ENCODE peak calls at places on chromosomes 11 and 22, in ten cellular contexts. One of them, this sample, is unnamed.

GRCh38 chr22:45376703-45377102 is 36.7 kb downstream of the SMC1B start:
- DNase-seq in heart left ventricle: no peak
- DNase-seq in pancreas: no peak
- DNase-seq in CD8-positive, alpha-beta T cell: no peak
- DNase-seq in heart right ventricle: peak; percentile 7
- DNase-seq in HFF-Myc: no peak
- DNase-seq in Peyer's patch: no peak
- DNase-seq in keratinocyte: no peak
- DNase-seq in HepG2: no peak
- DNase-seq in astrocyte: no peak
- DNase-seq in this sample: no peak

GRCh38 chr11:71135112-71135511 is 117.3 kb downstream of the SHANK2 start:
- DNase-seq in CD8-positive, alpha-beta T cell: no peak
- DNase-seq in heart right ventricle: no peak
- DNase-seq in HFF-Myc: no peak
- DNase-seq in pancreas: no peak
- DNase-seq in astrocyte: no peak
- DNase-seq in keratinocyte: no peak
- DNase-seq in Peyer's patch: no peak
- DNase-seq in HepG2: no peak
- DNase-seq in heart left ventricle: no peak
- DNase-seq in this sample: no peak

GRCh38 chr22:32318361-32318760 is 39.3 kb upstream of the RFPL3 start:
- DNase-seq in astrocyte: no peak
- DNase-seq in heart right ventricle: no peak
- DNase-seq in keratinocyte: no peak
- DNase-seq in heart left ventricle: no peak
- DNase-seq in CD8-positive, alpha-beta T cell: no peak
- DNase-seq in pancreas: no peak
- DNase-seq in Peyer's patch: peak; percentile 2
- DNase-seq in HepG2: no peak
- DNase-seq in HFF-Myc: no peak
- DNase-seq in this sample: no peak

GRCh38 chr11:128709402-128709801 is 15.5 kb downstream of the FLI1 start:
- DNase-seq in CD8-positive, alpha-beta T cell: no peak
- DNase-seq in HFF-Myc: peak; percentile 72
- DNase-seq in Peyer's patch: no peak
- DNase-seq in heart left ventricle: peak; percentile 68
- DNase-seq in pancreas: no peak
- DNase-seq in keratinocyte: no peak
- DNase-seq in heart right ventricle: peak; percentile 85
- DNase-seq in HepG2: peak; percentile 12
- DNase-seq in astrocyte: peak; percentile 100
- DNase-seq in this sample: no peak

GRCh38 chr22:23070418-23071162 is at the start of gene GNAZ:
- DNase-seq in keratinocyte: no peak
- DNase-seq in HepG2: no peak
- DNase-seq in heart right ventricle: no peak
- DNase-seq in CD8-positive, alpha-beta T cell: peak; percentile 38
- DNase-seq in HFF-Myc: no peak
- DNase-seq in Peyer's patch: no peak
- DNase-seq in heart left ventricle: no peak
- DNase-seq in astrocyte: no peak
- DNase-seq in pancreas: peak; percentile 53
- DNase-seq in this sample: peak; percentile 36

GRCh38 chr11:88266919-88267318 is 70.6 kb downstream of the CTSC start:
- DNase-seq in keratinocyte: no peak
- DNase-seq in Peyer's patch: no peak
- DNase-seq in HepG2: no peak
- DNase-seq in heart left ventricle: no peak
- DNase-seq in heart right ventricle: no peak
- DNase-seq in astrocyte: no peak
- DNase-seq in pancreas: no peak
- DNase-seq in CD8-positive, alpha-beta T cell: no peak
- DNase-seq in HFF-Myc: no peak
- DNase-seq in this sample: no peak

GRCh38 chr11:65883786-65884715 is 4.2 kb downstream of the FIBP start:
- DNase-seq in heart right ventricle: no peak
- DNase-seq in CD8-positive, alpha-beta T cell: peak; percentile 11
- DNase-seq in HepG2: no peak
- DNase-seq in Peyer's patch: no peak
- DNase-seq in heart left ventricle: no peak
- DNase-seq in HFF-Myc: no peak
- DNase-seq in astrocyte: no peak
- DNase-seq in pancreas: no peak
- DNase-seq in keratinocyte: no peak
- DNase-seq in this sample: no peak

GRCh38 chr22:21054714-21055563 is 9.2 kb downstream of the LRRC74B start:
- DNase-seq in HepG2: no peak
- DNase-seq in heart left ventricle: no peak
- DNase-seq in keratinocyte: no peak
- DNase-seq in pancreas: no peak
- DNase-seq in astrocyte: no peak
- DNase-seq in heart right ventricle: no peak
- DNase-seq in HFF-Myc: no peak
- DNase-seq in Peyer's patch: no peak
- DNase-seq in CD8-positive, alpha-beta T cell: no peak
- DNase-seq in this sample: no peak

GRCh38 chr11:15913261-15913660 is 443.1 kb downstream of the SOX6 start:
- DNase-seq in Peyer's patch: no peak
- DNase-seq in heart right ventricle: no peak
- DNase-seq in HFF-Myc: no peak
- DNase-seq in heart left ventricle: no peak
- DNase-seq in astrocyte: no peak
- DNase-seq in keratinocyte: no peak
- DNase-seq in CD8-positive, alpha-beta T cell: no peak
- DNase-seq in pancreas: no peak
- DNase-seq in HepG2: no peak
- DNase-seq in this sample: no peak

GRCh38 chr22:46024136-46024840 is 47.3 kb upstream of the WNT7B start:
- DNase-seq in heart left ventricle: peak; percentile 16
- DNase-seq in keratinocyte: no peak
- DNase-seq in pancreas: peak; percentile 19
- DNase-seq in HepG2: no peak
- DNase-seq in Peyer's patch: no peak
- DNase-seq in CD8-positive, alpha-beta T cell: no peak
- DNase-seq in astrocyte: no peak
- DNase-seq in heart right ventricle: no peak
- DNase-seq in HFF-Myc: no peak
- DNase-seq in this sample: no peak

GRCh38 chr11:65777821-65778361 is 2.9 kb downstream of the AP5B1 start:
- DNase-seq in HFF-Myc: no peak
- DNase-seq in heart left ventricle: no peak
- DNase-seq in heart right ventricle: no peak
- DNase-seq in astrocyte: no peak
- DNase-seq in HepG2: no peak
- DNase-seq in keratinocyte: no peak
- DNase-seq in pancreas: peak; percentile 55
- DNase-seq in CD8-positive, alpha-beta T cell: no peak
- DNase-seq in Peyer's patch: no peak
- DNase-seq in this sample: no peak

GRCh38 chr22:42697542-42698013 is 23.1 kb downstream of the A4GALT start:
- DNase-seq in pancreas: peak; percentile 65
- DNase-seq in HepG2: peak; percentile 61
- DNase-seq in astrocyte: peak; percentile 77
- DNase-seq in heart left ventricle: peak; percentile 93
- DNase-seq in HFF-Myc: peak; percentile 61
- DNase-seq in Peyer's patch: no peak
- DNase-seq in CD8-positive, alpha-beta T cell: no peak
- DNase-seq in heart right ventricle: peak; percentile 93
- DNase-seq in keratinocyte: peak; percentile 74
- DNase-seq in this sample: no peak

GRCh38 chr11:114569781-114570180 is 10.1 kb upstream of the NXPE1 start:
- DNase-seq in heart left ventricle: no peak
- DNase-seq in astrocyte: no peak
- DNase-seq in CD8-positive, alpha-beta T cell: no peak
- DNase-seq in keratinocyte: no peak
- DNase-seq in pancreas: no peak
- DNase-seq in HFF-Myc: no peak
- DNase-seq in heart right ventricle: no peak
- DNase-seq in HepG2: no peak
- DNase-seq in Peyer's patch: no peak
- DNase-seq in this sample: no peak

GRCh38 chr22:38202437-38203089 is 769 bp downstream of the MAFF start:
- DNase-seq in heart left ventricle: peak; percentile 89
- DNase-seq in HepG2: peak; percentile 50
- DNase-seq in CD8-positive, alpha-beta T cell: peak; percentile 65
- DNase-seq in Peyer's patch: peak; percentile 73
- DNase-seq in heart right ventricle: peak; percentile 87
- DNase-seq in pancreas: peak; percentile 93
- DNase-seq in HFF-Myc: no peak
- DNase-seq in astrocyte: peak; percentile 81
- DNase-seq in keratinocyte: no peak
- DNase-seq in this sample: peak; percentile 53

GRCh38 chr11:19345848-19346681 is 105.3 kb upstream of the E2F8 start:
- DNase-seq in CD8-positive, alpha-beta T cell: no peak
- DNase-seq in Peyer's patch: no peak
- DNase-seq in keratinocyte: no peak
- DNase-seq in heart left ventricle: peak; percentile 27
- DNase-seq in HepG2: no peak
- DNase-seq in heart right ventricle: no peak
- DNase-seq in HFF-Myc: no peak
- DNase-seq in pancreas: no peak
- DNase-seq in astrocyte: no peak
- DNase-seq in this sample: peak; percentile 46

GRCh38 chr11:90343670-90344069 is 120.8 kb upstream of the CHORDC1 start:
- DNase-seq in CD8-positive, alpha-beta T cell: no peak
- DNase-seq in HepG2: no peak
- DNase-seq in heart left ventricle: no peak
- DNase-seq in keratinocyte: no peak
- DNase-seq in astrocyte: no peak
- DNase-seq in HFF-Myc: no peak
- DNase-seq in heart right ventricle: no peak
- DNase-seq in pancreas: no peak
- DNase-seq in Peyer's patch: no peak
- DNase-seq in this sample: no peak

GRCh38 chr11:90344546-90344945 is 121.7 kb upstream of the CHORDC1 start:
- DNase-seq in keratinocyte: no peak
- DNase-seq in astrocyte: no peak
- DNase-seq in heart left ventricle: no peak
- DNase-seq in HFF-Myc: no peak
- DNase-seq in Peyer's patch: no peak
- DNase-seq in CD8-positive, alpha-beta T cell: no peak
- DNase-seq in heart right ventricle: no peak
- DNase-seq in HepG2: no peak
- DNase-seq in pancreas: no peak
- DNase-seq in this sample: no peak

GRCh38 chr11:90341986-90342385 is 119.1 kb upstream of the CHORDC1 start:
- DNase-seq in CD8-positive, alpha-beta T cell: no peak
- DNase-seq in pancreas: no peak
- DNase-seq in heart left ventricle: no peak
- DNase-seq in Peyer's patch: no peak
- DNase-seq in keratinocyte: no peak
- DNase-seq in HFF-Myc: no peak
- DNase-seq in HepG2: no peak
- DNase-seq in heart right ventricle: no peak
- DNase-seq in astrocyte: no peak
- DNase-seq in this sample: no peak
- TF ChIP-seq CTCF in CD8-positive, alpha-beta T cell: no peak
- TF ChIP-seq CTCF in pancreas: no peak
- TF ChIP-seq CTCF in heart left ventricle: no peak
- TF ChIP-seq CTCF in Peyer's patch: no peak
- TF ChIP-seq CTCF in keratinocyte: no peak
- TF ChIP-seq CTCF in HFF-Myc: no peak
- TF ChIP-seq CTCF in HepG2: no peak
- TF ChIP-seq CTCF in heart right ventricle: no peak
- TF ChIP-seq CTCF in astrocyte: no peak
- TF ChIP-seq CTCF in this sample: peak; percentile 23

GRCh38 chr11:125770583-125770982 is 8.0 kb downstream of the PATE2 start:
- DNase-seq in heart left ventricle: no peak
- DNase-seq in keratinocyte: no peak
- DNase-seq in heart right ventricle: no peak
- DNase-seq in Peyer's patch: no peak
- DNase-seq in HepG2: no peak
- DNase-seq in HFF-Myc: no peak
- DNase-seq in CD8-positive, alpha-beta T cell: no peak
- DNase-seq in astrocyte: no peak
- DNase-seq in pancreas: no peak
- DNase-seq in this sample: no peak
- TF ChIP-seq CTCF in heart left ventricle: no peak
- TF ChIP-seq CTCF in keratinocyte: no peak
- TF ChIP-seq CTCF in heart right ventricle: no peak
- TF ChIP-seq CTCF in Peyer's patch: no peak
- TF ChIP-seq CTCF in HepG2: no peak
- TF ChIP-seq CTCF in HFF-Myc: no peak
- TF ChIP-seq CTCF in CD8-positive, alpha-beta T cell: no peak
- TF ChIP-seq CTCF in astrocyte: no peak
- TF ChIP-seq CTCF in pancreas: no peak
- TF ChIP-seq CTCF in this sample: no peak

GRCh38 chr11:17770048-17770652 is 35.6 kb downstream of the KCNC1 start:
- DNase-seq in HFF-Myc: no peak
- DNase-seq in heart left ventricle: no peak
- DNase-seq in astrocyte: no peak
- DNase-seq in heart right ventricle: no peak
- DNase-seq in Peyer's patch: no peak
- DNase-seq in keratinocyte: no peak
- DNase-seq in HepG2: peak; percentile 91
- DNase-seq in pancreas: peak; percentile 62
- DNase-seq in CD8-positive, alpha-beta T cell: no peak
- DNase-seq in this sample: no peak
- TF ChIP-seq CTCF in HFF-Myc: peak; percentile 23
- TF ChIP-seq CTCF in heart left ventricle: no peak
- TF ChIP-seq CTCF in astrocyte: no peak
- TF ChIP-seq CTCF in heart right ventricle: no peak
- TF ChIP-seq CTCF in Peyer's patch: no peak
- TF ChIP-seq CTCF in keratinocyte: no peak
- TF ChIP-seq CTCF in HepG2: peak; percentile 91
- TF ChIP-seq CTCF in pancreas: no peak
- TF ChIP-seq CTCF in CD8-positive, alpha-beta T cell: no peak
- TF ChIP-seq CTCF in this sample: peak; percentile 36

GRCh38 chr11:41431784-41432183 is 27.7 kb downstream of the LRRC4C start:
- DNase-seq in CD8-positive, alpha-beta T cell: no peak
- DNase-seq in Peyer's patch: no peak
- DNase-seq in heart left ventricle: no peak
- DNase-seq in HepG2: peak; percentile 16
- DNase-seq in keratinocyte: no peak
- DNase-seq in astrocyte: no peak
- DNase-seq in pancreas: no peak
- DNase-seq in heart right ventricle: no peak
- DNase-seq in HFF-Myc: no peak
- DNase-seq in this sample: peak; percentile 4
- TF ChIP-seq CTCF in CD8-positive, alpha-beta T cell: no peak
- TF ChIP-seq CTCF in Peyer's patch: no peak
- TF ChIP-seq CTCF in heart left ventricle: peak; percentile 31
- TF ChIP-seq CTCF in HepG2: peak; percentile 64
- TF ChIP-seq CTCF in keratinocyte: peak; percentile 11
- TF ChIP-seq CTCF in astrocyte: peak; percentile 45
- TF ChIP-seq CTCF in pancreas: peak; percentile 12
- TF ChIP-seq CTCF in heart right ventricle: peak; percentile 60
- TF ChIP-seq CTCF in HFF-Myc: no peak
- TF ChIP-seq CTCF in this sample: peak; percentile 75

This sample was measured in neural crest cell.